ENCODE peak calls at places on chromosomes 3 and 15, in five cellular contexts. M is activated CD4-positive, alpha-beta T cell treated with anti-CD3 and anti-CD28 coated beads, Interleukin-2, amount 50 U/mL, for 1 hour; U is IMR-90; N is mesenteric fat pad; F is endothelial cell. Z is an unnamed sample.

GRCh38 chr3:9301798-9302197 is 52.4 kb upstream of the SRGAP3 start:
- DNase-seq in U (no peak), M (no peak), F (no peak), N (no peak), Z (no peak)

GRCh38 chr15:96321422-96322391 is 8.8 kb upstream of the NR2F2 start:
- DNase-seq in U (peak), N (no peak), F (no peak), M (no peak), Z (no peak)

GRCh38 chr15:22887157-22887951 is 48.9 kb downstream of the NIPA2 start:
- DNase-seq in N (no peak), U (peak), M (no peak), F (no peak), Z (no peak)

GRCh38 chr15:80264031-80264430 is 12.0 kb upstream of the CTXND1 start:
- DNase-seq in N (no peak), U (peak), F (no peak), M (no peak), Z (peak)

GRCh38 chr3:6242104-6242503 is 618.8 kb upstream of the GRM7 start:
- DNase-seq in U (no peak), N (no peak), F (no peak), M (no peak), Z (no peak)

GRCh38 chr3:16181361-16181760 is 6.9 kb downstream of the GALNT15 start:
- DNase-seq in U (peak), F (no peak), N (no peak), M (no peak), Z (peak)

GRCh38 chr15:90021108-90021507 is 20.0 kb downstream of the ZNF710 start:
- DNase-seq in M (no peak), N (no peak), U (no peak), F (no peak), Z (no peak)

GRCh38 chr3:36182024-36182423 is 198.3 kb upstream of the STAC start:
- DNase-seq in U (no peak), N (no peak), M (no peak), F (no peak), Z (no peak)

GRCh38 chr3:113754486-113755159 is 7.8 kb downstream of the ATP6V1A start:
- DNase-seq in N (no peak), F (no peak), U (no peak), M (no peak), Z (no peak)

GRCh38 chr15:65862682-65863081 is 6.6 kb upstream of the RAB11A start:
- DNase-seq in N (no peak), F (peak), U (peak), M (peak), Z (peak)

GRCh38 chr3:64327039-64327804 is 102.0 kb upstream of the PRICKLE2 start:
- DNase-seq in N (no peak), M (no peak), U (no peak), F (no peak), Z (no peak)

GRCh38 chr3:16740531-16740930 is 135.3 kb upstream of the DAZL start:
- DNase-seq in N (no peak), M (no peak), U (no peak), F (no peak), Z (peak)

GRCh38 chr3:41808618-41809017 is 153.3 kb downstream of the ULK4 start:
- DNase-seq in N (no peak), U (no peak), F (no peak), M (no peak), Z (no peak)

GRCh38 chr3:43013743-43014155 is 34.6 kb downstream of the GASK1A start:
- DNase-seq in U (no peak), N (no peak), F (no peak), M (no peak), Z (no peak)

GRCh38 chr15:61275901-61276300 is 46.8 kb upstream of the RORA start:
- DNase-seq in F (no peak), M (no peak), N (no peak), U (no peak), Z (peak)

GRCh38 chr3:160003520-160004128 is 15.0 kb downstream of the IL12A start:
- DNase-seq in M (peak), F (peak), N (no peak), U (peak), Z (peak)

Z was measured in renal cortical epithelial cell.